ENCODE peak calls at places on chromosome 14, in six cellular contexts. One of them, this sample, is unnamed.

GRCh38 chr14:28303248-28303647 is 463.3 kb upstream of the FOXG1 start:
- DNase-seq in activated CD4-positive, CD25-positive, alpha-beta regulatory T cell: no peak
- DNase-seq in activated naive CD4-positive, alpha-beta T cell: no peak
- DNase-seq in activated T-helper 2 cell treated with anti-CD3 and anti-CD28 coated beads, Interferon-gamma antibody, Interleukin-2, Interleukin-4, amounts not matched to agents 10 μg/mL and 5 μg/mL and 100 μg/mL, durations not matched to agents 14 hours and 24 hours and 36 hours: no peak
- DNase-seq in naive thymus-derived CD8-positive, alpha-beta T cell: no peak
- DNase-seq in fibroblast of the conjunctiva: no peak
- DNase-seq in this sample: no peak

GRCh38 chr14:52350445-52350844 is 36.3 kb downstream of the PTGER2 start:
- DNase-seq in activated CD4-positive, CD25-positive, alpha-beta regulatory T cell: no peak
- DNase-seq in activated naive CD4-positive, alpha-beta T cell: no peak
- DNase-seq in activated T-helper 2 cell treated with anti-CD3 and anti-CD28 coated beads, Interferon-gamma antibody, Interleukin-2, Interleukin-4, amounts not matched to agents 10 μg/mL and 5 μg/mL and 100 μg/mL, durations not matched to agents 14 hours and 24 hours and 36 hours: no peak
- DNase-seq in naive thymus-derived CD8-positive, alpha-beta T cell: no peak
- DNase-seq in fibroblast of the conjunctiva: no peak
- DNase-seq in this sample: no peak

GRCh38 chr14:30621354-30621953 is 665 bp upstream of the SCFD1 start:
- DNase-seq in activated CD4-positive, CD25-positive, alpha-beta regulatory T cell: no peak
- DNase-seq in activated naive CD4-positive, alpha-beta T cell: peak; percentile 5
- DNase-seq in activated T-helper 2 cell treated with anti-CD3 and anti-CD28 coated beads, Interferon-gamma antibody, Interleukin-2, Interleukin-4, amounts not matched to agents 10 μg/mL and 5 μg/mL and 100 μg/mL, durations not matched to agents 14 hours and 24 hours and 36 hours: no peak
- DNase-seq in naive thymus-derived CD8-positive, alpha-beta T cell: no peak
- DNase-seq in fibroblast of the conjunctiva: no peak
- DNase-seq in this sample: no peak

GRCh38 chr14:77906446-77906845 is 106.5 kb downstream of the ADCK1 start:
- DNase-seq in activated CD4-positive, CD25-positive, alpha-beta regulatory T cell: no peak
- DNase-seq in activated naive CD4-positive, alpha-beta T cell: no peak
- DNase-seq in activated T-helper 2 cell treated with anti-CD3 and anti-CD28 coated beads, Interferon-gamma antibody, Interleukin-2, Interleukin-4, amounts not matched to agents 10 μg/mL and 5 μg/mL and 100 μg/mL, durations not matched to agents 14 hours and 24 hours and 36 hours: no peak
- DNase-seq in naive thymus-derived CD8-positive, alpha-beta T cell: no peak
- DNase-seq in fibroblast of the conjunctiva: no peak
- DNase-seq in this sample: no peak

GRCh38 chr14:28830115-28830534 is 63.5 kb downstream of the FOXG1 start:
- DNase-seq in activated CD4-positive, CD25-positive, alpha-beta regulatory T cell: no peak
- DNase-seq in activated naive CD4-positive, alpha-beta T cell: no peak
- DNase-seq in activated T-helper 2 cell treated with anti-CD3 and anti-CD28 coated beads, Interferon-gamma antibody, Interleukin-2, Interleukin-4, amounts not matched to agents 10 μg/mL and 5 μg/mL and 100 μg/mL, durations not matched to agents 14 hours and 24 hours and 36 hours: no peak
- DNase-seq in naive thymus-derived CD8-positive, alpha-beta T cell: no peak
- DNase-seq in fibroblast of the conjunctiva: no peak
- DNase-seq in this sample: no peak

GRCh38 chr14:76580967-76581366 is 180.3 kb upstream of the VASH1 start:
- DNase-seq in activated CD4-positive, CD25-positive, alpha-beta regulatory T cell: no peak
- DNase-seq in activated naive CD4-positive, alpha-beta T cell: no peak
- DNase-seq in activated T-helper 2 cell treated with anti-CD3 and anti-CD28 coated beads, Interferon-gamma antibody, Interleukin-2, Interleukin-4, amounts not matched to agents 10 μg/mL and 5 μg/mL and 100 μg/mL, durations not matched to agents 14 hours and 24 hours and 36 hours: no peak
- DNase-seq in naive thymus-derived CD8-positive, alpha-beta T cell: no peak
- DNase-seq in fibroblast of the conjunctiva: no peak
- DNase-seq in this sample: no peak

GRCh38 chr14:100849432-100849831 is 23.5 kb downstream of the MEG3 start:
- DNase-seq in activated CD4-positive, CD25-positive, alpha-beta regulatory T cell: no peak
- DNase-seq in activated naive CD4-positive, alpha-beta T cell: no peak
- DNase-seq in activated T-helper 2 cell treated with anti-CD3 and anti-CD28 coated beads, Interferon-gamma antibody, Interleukin-2, Interleukin-4, amounts not matched to agents 10 μg/mL and 5 μg/mL and 100 μg/mL, durations not matched to agents 14 hours and 24 hours and 36 hours: no peak
- DNase-seq in naive thymus-derived CD8-positive, alpha-beta T cell: no peak
- DNase-seq in fibroblast of the conjunctiva: no peak
- DNase-seq in this sample: no peak

GRCh38 chr14:63011609-63012008 is 33.6 kb downstream of the KCNH5 start:
- DNase-seq in activated CD4-positive, CD25-positive, alpha-beta regulatory T cell: no peak
- DNase-seq in activated naive CD4-positive, alpha-beta T cell: no peak
- DNase-seq in activated T-helper 2 cell treated with anti-CD3 and anti-CD28 coated beads, Interferon-gamma antibody, Interleukin-2, Interleukin-4, amounts not matched to agents 10 μg/mL and 5 μg/mL and 100 μg/mL, durations not matched to agents 14 hours and 24 hours and 36 hours: no peak
- DNase-seq in naive thymus-derived CD8-positive, alpha-beta T cell: no peak
- DNase-seq in fibroblast of the conjunctiva: no peak
- DNase-seq in this sample: no peak

GRCh38 chr14:52380294-52380693 is 66.2 kb downstream of the PTGER2 start:
- DNase-seq in activated CD4-positive, CD25-positive, alpha-beta regulatory T cell: no peak
- DNase-seq in activated naive CD4-positive, alpha-beta T cell: no peak
- DNase-seq in activated T-helper 2 cell treated with anti-CD3 and anti-CD28 coated beads, Interferon-gamma antibody, Interleukin-2, Interleukin-4, amounts not matched to agents 10 μg/mL and 5 μg/mL and 100 μg/mL, durations not matched to agents 14 hours and 24 hours and 36 hours: no peak
- DNase-seq in naive thymus-derived CD8-positive, alpha-beta T cell: no peak
- DNase-seq in fibroblast of the conjunctiva: no peak
- DNase-seq in this sample: no peak

GRCh38 chr14:23154876-23155587 is 28.4 kb downstream of the SLC7A8 start:
- DNase-seq in activated CD4-positive, CD25-positive, alpha-beta regulatory T cell: no peak
- DNase-seq in activated naive CD4-positive, alpha-beta T cell: no peak
- DNase-seq in activated T-helper 2 cell treated with anti-CD3 and anti-CD28 coated beads, Interferon-gamma antibody, Interleukin-2, Interleukin-4, amounts not matched to agents 10 μg/mL and 5 μg/mL and 100 μg/mL, durations not matched to agents 14 hours and 24 hours and 36 hours: no peak
- DNase-seq in naive thymus-derived CD8-positive, alpha-beta T cell: no peak
- DNase-seq in fibroblast of the conjunctiva: peak; percentile 87
- DNase-seq in this sample: no peak

GRCh38 chr14:52802597-52802996 is 11.2 kb upstream of the GNPNAT1 start:
- DNase-seq in activated CD4-positive, CD25-positive, alpha-beta regulatory T cell: no peak
- DNase-seq in activated naive CD4-positive, alpha-beta T cell: no peak
- DNase-seq in activated T-helper 2 cell treated with anti-CD3 and anti-CD28 coated beads, Interferon-gamma antibody, Interleukin-2, Interleukin-4, amounts not matched to agents 10 μg/mL and 5 μg/mL and 100 μg/mL, durations not matched to agents 14 hours and 24 hours and 36 hours: no peak
- DNase-seq in naive thymus-derived CD8-positive, alpha-beta T cell: no peak
- DNase-seq in fibroblast of the conjunctiva: peak; percentile 44
- DNase-seq in this sample: no peak

GRCh38 chr14:101704140-101704539 is 57.4 kb upstream of the PPP2R5C start:
- DNase-seq in activated CD4-positive, CD25-positive, alpha-beta regulatory T cell: no peak
- DNase-seq in activated naive CD4-positive, alpha-beta T cell: no peak
- DNase-seq in activated T-helper 2 cell treated with anti-CD3 and anti-CD28 coated beads, Interferon-gamma antibody, Interleukin-2, Interleukin-4, amounts not matched to agents 10 μg/mL and 5 μg/mL and 100 μg/mL, durations not matched to agents 14 hours and 24 hours and 36 hours: no peak
- DNase-seq in naive thymus-derived CD8-positive, alpha-beta T cell: no peak
- DNase-seq in fibroblast of the conjunctiva: no peak
- DNase-seq in this sample: no peak

GRCh38 chr14:60616326-60617044 is 32.8 kb downstream of the SIX1 start:
- DNase-seq in activated CD4-positive, CD25-positive, alpha-beta regulatory T cell: no peak
- DNase-seq in activated naive CD4-positive, alpha-beta T cell: no peak
- DNase-seq in activated T-helper 2 cell treated with anti-CD3 and anti-CD28 coated beads, Interferon-gamma antibody, Interleukin-2, Interleukin-4, amounts not matched to agents 10 μg/mL and 5 μg/mL and 100 μg/mL, durations not matched to agents 14 hours and 24 hours and 36 hours: no peak
- DNase-seq in naive thymus-derived CD8-positive, alpha-beta T cell: no peak
- DNase-seq in fibroblast of the conjunctiva: no peak
- DNase-seq in this sample: no peak

GRCh38 chr14:51818748-51819386 is 41.5 kb upstream of the GNG2 start:
- DNase-seq in activated CD4-positive, CD25-positive, alpha-beta regulatory T cell: no peak
- DNase-seq in activated naive CD4-positive, alpha-beta T cell: no peak
- DNase-seq in activated T-helper 2 cell treated with anti-CD3 and anti-CD28 coated beads, Interferon-gamma antibody, Interleukin-2, Interleukin-4, amounts not matched to agents 10 μg/mL and 5 μg/mL and 100 μg/mL, durations not matched to agents 14 hours and 24 hours and 36 hours: no peak
- DNase-seq in naive thymus-derived CD8-positive, alpha-beta T cell: no peak
- DNase-seq in fibroblast of the conjunctiva: no peak
- DNase-seq in this sample: no peak

GRCh38 chr14:99753225-99754140 is 39.7 kb upstream of the EML1 start:
- DNase-seq in activated CD4-positive, CD25-positive, alpha-beta regulatory T cell: no peak
- DNase-seq in activated naive CD4-positive, alpha-beta T cell: no peak
- DNase-seq in activated T-helper 2 cell treated with anti-CD3 and anti-CD28 coated beads, Interferon-gamma antibody, Interleukin-2, Interleukin-4, amounts not matched to agents 10 μg/mL and 5 μg/mL and 100 μg/mL, durations not matched to agents 14 hours and 24 hours and 36 hours: no peak
- DNase-seq in naive thymus-derived CD8-positive, alpha-beta T cell: no peak
- DNase-seq in fibroblast of the conjunctiva: no peak
- DNase-seq in this sample: no peak

GRCh38 chr14:77970646-77971045 is 170.7 kb downstream of the ADCK1 start:
- DNase-seq in activated CD4-positive, CD25-positive, alpha-beta regulatory T cell: no peak
- DNase-seq in activated naive CD4-positive, alpha-beta T cell: no peak
- DNase-seq in activated T-helper 2 cell treated with anti-CD3 and anti-CD28 coated beads, Interferon-gamma antibody, Interleukin-2, Interleukin-4, amounts not matched to agents 10 μg/mL and 5 μg/mL and 100 μg/mL, durations not matched to agents 14 hours and 24 hours and 36 hours: no peak
- DNase-seq in naive thymus-derived CD8-positive, alpha-beta T cell: no peak
- DNase-seq in fibroblast of the conjunctiva: no peak
- DNase-seq in this sample: no peak

GRCh38 chr14:24954037-24954696 is 95.8 kb downstream of the STXBP6 start:
- DNase-seq in activated CD4-positive, CD25-positive, alpha-beta regulatory T cell: no peak
- DNase-seq in activated naive CD4-positive, alpha-beta T cell: no peak
- DNase-seq in activated T-helper 2 cell treated with anti-CD3 and anti-CD28 coated beads, Interferon-gamma antibody, Interleukin-2, Interleukin-4, amounts not matched to agents 10 μg/mL and 5 μg/mL and 100 μg/mL, durations not matched to agents 14 hours and 24 hours and 36 hours: no peak
- DNase-seq in naive thymus-derived CD8-positive, alpha-beta T cell: no peak
- DNase-seq in fibroblast of the conjunctiva: no peak
- DNase-seq in this sample: no peak

GRCh38 chr14:64654931-64655330 is 49.3 kb upstream of the PLEKHG3 start:
- DNase-seq in activated CD4-positive, CD25-positive, alpha-beta regulatory T cell: no peak
- DNase-seq in activated naive CD4-positive, alpha-beta T cell: no peak
- DNase-seq in activated T-helper 2 cell treated with anti-CD3 and anti-CD28 coated beads, Interferon-gamma antibody, Interleukin-2, Interleukin-4, amounts not matched to agents 10 μg/mL and 5 μg/mL and 100 μg/mL, durations not matched to agents 14 hours and 24 hours and 36 hours: no peak
- DNase-seq in naive thymus-derived CD8-positive, alpha-beta T cell: no peak
- DNase-seq in fibroblast of the conjunctiva: no peak
- DNase-seq in this sample: no peak

GRCh38 chr14:75877292-75877691 is 104.5 kb downstream of the TGFB3 start:
- DNase-seq in activated CD4-positive, CD25-positive, alpha-beta regulatory T cell: no peak
- DNase-seq in activated naive CD4-positive, alpha-beta T cell: no peak
- DNase-seq in activated T-helper 2 cell treated with anti-CD3 and anti-CD28 coated beads, Interferon-gamma antibody, Interleukin-2, Interleukin-4, amounts not matched to agents 10 μg/mL and 5 μg/mL and 100 μg/mL, durations not matched to agents 14 hours and 24 hours and 36 hours: no peak
- DNase-seq in naive thymus-derived CD8-positive, alpha-beta T cell: no peak
- DNase-seq in fibroblast of the conjunctiva: no peak
- DNase-seq in this sample: no peak

GRCh38 chr14:59727073-59727661 is 143.4 kb downstream of the RTN1 start:
- DNase-seq in activated CD4-positive, CD25-positive, alpha-beta regulatory T cell: no peak
- DNase-seq in activated naive CD4-positive, alpha-beta T cell: no peak
- DNase-seq in activated T-helper 2 cell treated with anti-CD3 and anti-CD28 coated beads, Interferon-gamma antibody, Interleukin-2, Interleukin-4, amounts not matched to agents 10 μg/mL and 5 μg/mL and 100 μg/mL, durations not matched to agents 14 hours and 24 hours and 36 hours: no peak
- DNase-seq in naive thymus-derived CD8-positive, alpha-beta T cell: no peak
- DNase-seq in fibroblast of the conjunctiva: no peak
- DNase-seq in this sample: no peak

GRCh38 chr14:36659010-36659821 is 2.4 kb upstream of the PAX9 start:
- DNase-seq in activated CD4-positive, CD25-positive, alpha-beta regulatory T cell: no peak
- DNase-seq in activated naive CD4-positive, alpha-beta T cell: no peak
- DNase-seq in activated T-helper 2 cell treated with anti-CD3 and anti-CD28 coated beads, Interferon-gamma antibody, Interleukin-2, Interleukin-4, amounts not matched to agents 10 μg/mL and 5 μg/mL and 100 μg/mL, durations not matched to agents 14 hours and 24 hours and 36 hours: no peak
- DNase-seq in naive thymus-derived CD8-positive, alpha-beta T cell: no peak
- DNase-seq in fibroblast of the conjunctiva: no peak
- DNase-seq in this sample: no peak

GRCh38 chr14:69808919-69809808 is 12.1 kb upstream of the SLC10A1 start:
- DNase-seq in activated CD4-positive, CD25-positive, alpha-beta regulatory T cell: no peak
- DNase-seq in activated naive CD4-positive, alpha-beta T cell: no peak
- DNase-seq in activated T-helper 2 cell treated with anti-CD3 and anti-CD28 coated beads, Interferon-gamma antibody, Interleukin-2, Interleukin-4, amounts not matched to agents 10 μg/mL and 5 μg/mL and 100 μg/mL, durations not matched to agents 14 hours and 24 hours and 36 hours: no peak
- DNase-seq in naive thymus-derived CD8-positive, alpha-beta T cell: no peak
- DNase-seq in fibroblast of the conjunctiva: no peak
- DNase-seq in this sample: no peak

GRCh38 chr14:74763803-74764531 is 851 bp downstream of the YLPM1 start:
- DNase-seq in activated CD4-positive, CD25-positive, alpha-beta regulatory T cell: no peak
- DNase-seq in activated naive CD4-positive, alpha-beta T cell: peak; percentile 3
- DNase-seq in activated T-helper 2 cell treated with anti-CD3 and anti-CD28 coated beads, Interferon-gamma antibody, Interleukin-2, Interleukin-4, amounts not matched to agents 10 μg/mL and 5 μg/mL and 100 μg/mL, durations not matched to agents 14 hours and 24 hours and 36 hours: no peak
- DNase-seq in naive thymus-derived CD8-positive, alpha-beta T cell: no peak
- DNase-seq in fibroblast of the conjunctiva: no peak
- DNase-seq in this sample: no peak

GRCh38 chr14:75306917-75307699 is 28.5 kb downstream of the FOS start:
- DNase-seq in activated CD4-positive, CD25-positive, alpha-beta regulatory T cell: no peak
- DNase-seq in activated naive CD4-positive, alpha-beta T cell: no peak
- DNase-seq in activated T-helper 2 cell treated with anti-CD3 and anti-CD28 coated beads, Interferon-gamma antibody, Interleukin-2, Interleukin-4, amounts not matched to agents 10 μg/mL and 5 μg/mL and 100 μg/mL, durations not matched to agents 14 hours and 24 hours and 36 hours: no peak
- DNase-seq in naive thymus-derived CD8-positive, alpha-beta T cell: no peak
- DNase-seq in fibroblast of the conjunctiva: no peak
- DNase-seq in this sample: no peak